ENCODE peak calls at places on chromosomes 6 and 20, in eight cellular contexts. One of them, this sample, is unnamed.

GRCh38 chr6:53128842-53129241 is 19.8 kb downstream of the GCM1 start:
- DNase-seq in fibroblast of lung: no peak
- DNase-seq in body of pancreas: no peak
- DNase-seq in psoas muscle: no peak
- DNase-seq in A549: no peak
- DNase-seq in AG04450: no peak
- DNase-seq in fibroblast of pulmonary artery: no peak
- DNase-seq in fibroblast of mammary gland: no peak
- DNase-seq in this sample: no peak

GRCh38 chr20:4905612-4906011 is 95.7 kb downstream of the SLC23A2 start:
- DNase-seq in fibroblast of lung: peak
- DNase-seq in body of pancreas: no peak
- DNase-seq in psoas muscle: no peak
- DNase-seq in A549: no peak
- DNase-seq in AG04450: no peak
- DNase-seq in fibroblast of pulmonary artery: no peak
- DNase-seq in fibroblast of mammary gland: no peak
- DNase-seq in this sample: no peak

GRCh38 chr20:57844626-57845596 is 135.1 kb upstream of the PMEPA1 start:
- DNase-seq in fibroblast of lung: no peak
- DNase-seq in body of pancreas: no peak
- DNase-seq in psoas muscle: no peak
- DNase-seq in A549: no peak
- DNase-seq in AG04450: no peak
- DNase-seq in fibroblast of pulmonary artery: no peak
- DNase-seq in fibroblast of mammary gland: no peak
- DNase-seq in this sample: peak

GRCh38 chr6:3454206-3455016 is 2.4 kb downstream of the SLC22A23 start:
- DNase-seq in fibroblast of lung: no peak
- DNase-seq in body of pancreas: no peak
- DNase-seq in psoas muscle: no peak
- DNase-seq in A549: no peak
- DNase-seq in AG04450: no peak
- DNase-seq in fibroblast of pulmonary artery: no peak
- DNase-seq in fibroblast of mammary gland: no peak
- DNase-seq in this sample: no peak

GRCh38 chr20:62368629-62369507 is 1.8 kb upstream of the LAMA5 start:
- DNase-seq in fibroblast of lung: peak
- DNase-seq in body of pancreas: peak
- DNase-seq in psoas muscle: peak
- DNase-seq in A549: peak
- DNase-seq in AG04450: no peak
- DNase-seq in fibroblast of pulmonary artery: peak
- DNase-seq in fibroblast of mammary gland: peak
- DNase-seq in this sample: no peak

GRCh38 chr6:4844108-4844507 is 67.9 kb downstream of the CDYL start:
- DNase-seq in fibroblast of lung: no peak
- DNase-seq in body of pancreas: no peak
- DNase-seq in psoas muscle: no peak
- DNase-seq in A549: no peak
- DNase-seq in AG04450: no peak
- DNase-seq in fibroblast of pulmonary artery: no peak
- DNase-seq in fibroblast of mammary gland: no peak
- DNase-seq in this sample: no peak

GRCh38 chr6:150238294-150238693 is 95.5 kb downstream of the PPP1R14C start:
- DNase-seq in fibroblast of lung: no peak
- DNase-seq in body of pancreas: peak
- DNase-seq in psoas muscle: peak
- DNase-seq in A549: no peak
- DNase-seq in AG04450: no peak
- DNase-seq in fibroblast of pulmonary artery: peak
- DNase-seq in fibroblast of mammary gland: peak
- DNase-seq in this sample: no peak

GRCh38 chr6:47034421-47034820 is 7.7 kb downstream of the ADGRF1 start:
- DNase-seq in fibroblast of lung: no peak
- DNase-seq in body of pancreas: no peak
- DNase-seq in psoas muscle: no peak
- DNase-seq in A549: no peak
- DNase-seq in AG04450: no peak
- DNase-seq in fibroblast of pulmonary artery: no peak
- DNase-seq in fibroblast of mammary gland: no peak
- DNase-seq in this sample: no peak

GRCh38 chr20:52303281-52303950 is 111.8 kb upstream of the ZFP64 start:
- DNase-seq in fibroblast of lung: no peak
- DNase-seq in body of pancreas: no peak
- DNase-seq in psoas muscle: no peak
- DNase-seq in A549: no peak
- DNase-seq in AG04450: no peak
- DNase-seq in fibroblast of pulmonary artery: no peak
- DNase-seq in fibroblast of mammary gland: no peak
- DNase-seq in this sample: no peak

GRCh38 chr6:19712012-19712688 is 125.0 kb upstream of the ID4 start:
- DNase-seq in fibroblast of lung: no peak
- DNase-seq in body of pancreas: no peak
- DNase-seq in psoas muscle: no peak
- DNase-seq in A549: peak
- DNase-seq in AG04450: no peak
- DNase-seq in fibroblast of pulmonary artery: no peak
- DNase-seq in fibroblast of mammary gland: no peak
- DNase-seq in this sample: no peak

GRCh38 chr20:2688041-2688591 is 4.5 kb upstream of the EBF4 start:
- DNase-seq in fibroblast of lung: peak
- DNase-seq in body of pancreas: peak
- DNase-seq in psoas muscle: peak
- DNase-seq in A549: peak
- DNase-seq in AG04450: no peak
- DNase-seq in fibroblast of pulmonary artery: peak
- DNase-seq in fibroblast of mammary gland: peak
- DNase-seq in this sample: no peak

GRCh38 chr20:9535457-9535856 is 21.1 kb downstream of the LAMP5 start:
- DNase-seq in fibroblast of lung: no peak
- DNase-seq in body of pancreas: no peak
- DNase-seq in psoas muscle: no peak
- DNase-seq in A549: no peak
- DNase-seq in AG04450: no peak
- DNase-seq in fibroblast of pulmonary artery: no peak
- DNase-seq in fibroblast of mammary gland: no peak
- DNase-seq in this sample: no peak

GRCh38 chr6:169328112-169328801 is 74.6 kb upstream of the THBS2 start:
- DNase-seq in fibroblast of lung: peak
- DNase-seq in body of pancreas: no peak
- DNase-seq in psoas muscle: peak
- DNase-seq in A549: no peak
- DNase-seq in AG04450: peak
- DNase-seq in fibroblast of pulmonary artery: peak
- DNase-seq in fibroblast of mammary gland: peak
- DNase-seq in this sample: no peak

GRCh38 chr6:109824105-109824504 is 133.0 kb downstream of the FIG4 start:
- DNase-seq in fibroblast of lung: no peak
- DNase-seq in body of pancreas: no peak
- DNase-seq in psoas muscle: no peak
- DNase-seq in A549: no peak
- DNase-seq in AG04450: no peak
- DNase-seq in fibroblast of pulmonary artery: no peak
- DNase-seq in fibroblast of mammary gland: no peak
- DNase-seq in this sample: no peak

GRCh38 chr20:53948383-53949318 is 121.7 kb downstream of the BCAS1 start:
- DNase-seq in fibroblast of lung: no peak
- DNase-seq in body of pancreas: no peak
- DNase-seq in psoas muscle: no peak
- DNase-seq in A549: no peak
- DNase-seq in AG04450: no peak
- DNase-seq in fibroblast of pulmonary artery: no peak
- DNase-seq in fibroblast of mammary gland: no peak
- DNase-seq in this sample: no peak

GRCh38 chr6:62283828-62284411 is 2.1 kb downstream of the KHDRBS2 start:
- DNase-seq in fibroblast of lung: peak
- DNase-seq in body of pancreas: no peak
- DNase-seq in psoas muscle: no peak
- DNase-seq in A549: peak
- DNase-seq in AG04450: no peak
- DNase-seq in fibroblast of pulmonary artery: peak
- DNase-seq in fibroblast of mammary gland: peak
- DNase-seq in this sample: no peak

GRCh38 chr6:111030008-111031006 is 48.5 kb downstream of the RPF2 start:
- DNase-seq in fibroblast of lung: peak
- DNase-seq in body of pancreas: no peak
- DNase-seq in psoas muscle: peak
- DNase-seq in A549: no peak
- DNase-seq in AG04450: no peak
- DNase-seq in fibroblast of pulmonary artery: peak
- DNase-seq in fibroblast of mammary gland: peak
- DNase-seq in this sample: no peak

GRCh38 chr20:57620999-57621398 is 773 bp upstream of the ZBP1 start:
- DNase-seq in fibroblast of lung: no peak
- DNase-seq in body of pancreas: no peak
- DNase-seq in psoas muscle: no peak
- DNase-seq in A549: no peak
- DNase-seq in AG04450: no peak
- DNase-seq in fibroblast of pulmonary artery: no peak
- DNase-seq in fibroblast of mammary gland: no peak
- DNase-seq in this sample: no peak

GRCh38 chr20:37416202-37417145 is 70.5 kb downstream of the SRC start:
- DNase-seq in fibroblast of lung: no peak
- DNase-seq in body of pancreas: no peak
- DNase-seq in psoas muscle: no peak
- DNase-seq in A549: no peak
- DNase-seq in AG04450: no peak
- DNase-seq in fibroblast of pulmonary artery: no peak
- DNase-seq in fibroblast of mammary gland: no peak
- DNase-seq in this sample: no peak

GRCh38 chr6:153208706-153209105 is 77.6 kb upstream of the RGS17 start:
- DNase-seq in fibroblast of lung: no peak
- DNase-seq in body of pancreas: no peak
- DNase-seq in psoas muscle: no peak
- DNase-seq in A549: no peak
- DNase-seq in AG04450: no peak
- DNase-seq in fibroblast of pulmonary artery: no peak
- DNase-seq in fibroblast of mammary gland: no peak
- DNase-seq in this sample: no peak

DNA sequence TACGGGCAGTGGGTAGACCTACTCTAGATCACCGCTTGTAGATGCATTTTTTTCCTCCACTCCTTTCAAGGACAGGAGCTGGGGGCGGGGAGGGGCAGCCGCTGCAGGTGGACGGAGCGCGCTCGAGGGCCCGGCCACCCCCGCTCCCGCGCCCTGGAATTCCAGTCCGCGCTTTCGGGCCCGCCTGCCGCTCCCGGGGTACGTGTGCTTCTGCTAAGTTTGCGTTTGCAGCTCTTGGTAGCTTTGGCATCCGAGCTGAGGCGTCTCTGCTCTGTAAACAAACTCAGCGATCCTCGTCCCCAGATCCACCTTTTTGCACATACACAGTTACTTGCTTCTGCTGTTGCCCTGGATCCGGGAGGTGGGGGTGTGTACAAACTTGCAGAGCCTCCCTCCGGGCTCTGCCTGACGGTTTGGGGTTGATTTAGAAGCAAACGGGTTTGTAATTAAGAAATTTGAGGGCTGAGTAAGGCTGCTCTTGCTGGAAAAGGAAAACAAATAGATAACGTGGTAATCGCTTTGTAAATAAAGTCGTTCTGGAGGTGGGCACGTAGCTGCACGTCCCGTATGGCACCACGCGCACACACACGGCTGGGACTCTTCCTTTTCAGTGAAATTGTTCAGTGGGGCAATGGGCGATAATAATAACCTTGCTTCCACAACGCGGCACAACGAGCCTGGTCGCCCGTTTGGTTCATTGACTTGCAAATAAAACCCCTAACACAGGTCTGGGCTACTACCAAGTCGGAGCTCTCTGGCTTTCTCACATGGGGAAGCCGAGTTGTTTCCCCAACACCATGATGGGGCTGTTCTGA is 998 bp upstream of the CITED2 start:
- DNase-seq in fibroblast of lung: peak
- DNase-seq in body of pancreas: peak
- DNase-seq in psoas muscle: peak
- DNase-seq in A549: peak
- DNase-seq in AG04450: peak
- DNase-seq in fibroblast of pulmonary artery: peak
- DNase-seq in fibroblast of mammary gland: peak
- DNase-seq in this sample: peak
- TF ChIP-seq CTCF in fibroblast of lung: no peak
- TF ChIP-seq CTCF in body of pancreas: peak
- TF ChIP-seq CTCF in psoas muscle: no peak
- TF ChIP-seq CTCF in A549: no peak
- TF ChIP-seq CTCF in AG04450: peak
- TF ChIP-seq CTCF in fibroblast of pulmonary artery: peak
- TF ChIP-seq CTCF in fibroblast of mammary gland: peak
- TF ChIP-seq CTCF in this sample: no peak

GRCh38 chr6:155310596-155310995 is 3.7 kb downstream of the TFB1M start:
- DNase-seq in fibroblast of lung: peak
- DNase-seq in body of pancreas: no peak
- DNase-seq in psoas muscle: no peak
- DNase-seq in A549: no peak
- DNase-seq in AG04450: no peak
- DNase-seq in fibroblast of pulmonary artery: peak
- DNase-seq in fibroblast of mammary gland: peak
- DNase-seq in this sample: no peak
- H3K4me3 ChIP-seq in fibroblast of lung: no peak
- H3K4me3 ChIP-seq in body of pancreas: no peak
- H3K4me3 ChIP-seq in psoas muscle: no peak
- H3K4me3 ChIP-seq in A549: no peak
- H3K4me3 ChIP-seq in AG04450: no peak
- H3K4me3 ChIP-seq in fibroblast of pulmonary artery: no peak
- H3K4me3 ChIP-seq in fibroblast of mammary gland: no peak
- H3K4me3 ChIP-seq in this sample: no peak

GRCh38 chr6:68343901-68344300 is 291.2 kb upstream of the ADGRB3 start:
- DNase-seq in fibroblast of lung: peak
- DNase-seq in body of pancreas: peak
- DNase-seq in psoas muscle: no peak
- DNase-seq in A549: peak
- DNase-seq in AG04450: no peak
- DNase-seq in fibroblast of pulmonary artery: peak
- DNase-seq in fibroblast of mammary gland: peak
- DNase-seq in this sample: no peak
- TF ChIP-seq CTCF in fibroblast of lung: peak
- TF ChIP-seq CTCF in body of pancreas: peak
- TF ChIP-seq CTCF in psoas muscle: no peak
- TF ChIP-seq CTCF in A549: no peak
- TF ChIP-seq CTCF in AG04450: peak
- TF ChIP-seq CTCF in fibroblast of pulmonary artery: peak
- TF ChIP-seq CTCF in fibroblast of mammary gland: peak
- TF ChIP-seq CTCF in this sample: no peak

DNA sequence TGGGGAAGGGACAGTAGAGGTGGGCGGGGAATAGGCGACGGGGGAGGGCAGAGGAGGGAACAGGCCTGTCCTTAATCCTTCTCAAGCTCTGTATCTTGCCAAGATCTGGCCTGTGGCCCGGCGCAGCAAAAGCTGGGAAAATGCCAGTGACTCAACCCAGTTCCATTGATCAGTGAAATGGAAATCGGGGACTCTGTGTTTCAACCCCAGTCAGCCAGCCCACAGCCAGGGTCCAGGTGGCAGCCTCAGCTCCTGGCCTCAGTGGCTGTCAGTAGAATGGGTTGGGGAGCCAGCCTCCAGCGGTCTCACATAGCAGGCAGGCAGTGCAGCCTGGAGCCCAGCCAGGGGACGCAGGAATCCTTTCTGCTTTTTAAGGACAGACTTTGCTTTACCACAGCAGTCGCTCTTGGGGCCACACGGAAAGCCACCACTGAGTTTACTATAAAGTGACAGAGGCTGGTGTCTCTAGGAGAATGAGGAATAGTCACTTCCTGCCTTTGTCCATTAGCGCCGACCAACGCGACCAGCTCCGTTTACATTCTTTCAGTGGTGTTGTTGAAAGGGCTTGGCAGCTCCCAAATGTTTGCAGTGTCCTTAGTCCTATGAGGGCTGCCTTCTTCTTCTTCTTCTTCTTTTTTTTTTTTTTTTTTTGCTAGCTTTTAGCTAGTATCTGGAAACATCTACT is 128.1 kb downstream of the RIN2 start:
- DNase-seq in fibroblast of lung: peak
- DNase-seq in body of pancreas: peak
- DNase-seq in psoas muscle: peak
- DNase-seq in A549: peak
- DNase-seq in AG04450: no peak
- DNase-seq in fibroblast of pulmonary artery: peak
- DNase-seq in fibroblast of mammary gland: peak
- DNase-seq in this sample: peak
- H3K4me3 ChIP-seq in fibroblast of lung: peak
- H3K4me3 ChIP-seq in body of pancreas: no peak
- H3K4me3 ChIP-seq in psoas muscle: peak
- H3K4me3 ChIP-seq in A549: peak
- H3K4me3 ChIP-seq in AG04450: peak
- H3K4me3 ChIP-seq in fibroblast of pulmonary artery: peak
- H3K4me3 ChIP-seq in fibroblast of mammary gland: no peak
- H3K4me3 ChIP-seq in this sample: no peak

This sample was measured in lower leg skin.